ENCODE peak calls at places on chromosome 19, in six cellular contexts. M is psoas muscle; R is fibroblast of lung; N is astrocyte of the spinal cord; E is CD8-positive, alpha-beta T cell; C is heart right ventricle. Q is an unnamed sample.

GRCh38 chr19:53540091-53540490 is 2.1 kb downstream of the ZNF331 start:
- DNase-seq in C (no peak), M (no peak), R (no peak), E (no peak), N (no peak), Q (no peak)

GRCh38 chr19:2495130-2495641 is 19.3 kb downstream of the GADD45B start:
- DNase-seq in E (no peak), M (peak), R (peak), N (peak), C (peak), Q (no peak)

GRCh38 chr19:8120636-8121480 is 28.5 kb downstream of the FBN3 start:
- DNase-seq in N (no peak), E (no peak), M (no peak), R (no peak), C (no peak), Q (no peak)

GRCh38 chr19:18312021-18312534 is 10.8 kb downstream of the LSM4 start:
- DNase-seq in N (no peak), M (no peak), R (no peak), E (no peak), C (no peak), Q (no peak)

GRCh38 chr19:57559404-57560025 is at the start of gene ZNF550:
- DNase-seq in M (peak), E (peak), C (peak), N (peak), R (peak), Q (peak)

GRCh38 chr19:8423821-8424223 is 10.7 kb downstream of the MARCHF2 start:
- DNase-seq in M (peak), C (peak), R (peak), E (no peak), N (peak), Q (no peak)

GRCh38 chr19:43960411-43960810 is 9.4 kb downstream of the ZNF221 start:
- DNase-seq in M (no peak), C (no peak), R (no peak), E (no peak), N (no peak), Q (no peak)

GRCh38 chr19:2374808-2375207 is 14.7 kb downstream of the TMPRSS9 start:
- DNase-seq in C (no peak), E (no peak), R (no peak), N (no peak), M (no peak), Q (no peak)

GRCh38 chr19:2394669-2395292 is 32.6 kb downstream of the TIMM13 start:
- DNase-seq in N (no peak), C (no peak), E (no peak), R (no peak), M (no peak), Q (peak)

GRCh38 chr19:7562646-7563393 is 27.3 kb downstream of the PNPLA6 start:
- DNase-seq in R (no peak), E (no peak), C (no peak), M (no peak), N (no peak), Q (no peak)

GRCh38 chr19:29532956-29533355 is 7.2 kb downstream of the VSTM2B start:
- DNase-seq in R (no peak), M (no peak), E (no peak), C (no peak), N (no peak), Q (no peak)

GRCh38 chr19:48398329-48399235 is 5.1 kb downstream of the GRIN2D start:
- DNase-seq in E (peak), N (peak), R (peak), M (peak), C (peak), Q (peak)

GRCh38 chr19:19820774-19821315 is 705 bp downstream of the ZNF506 start:
- DNase-seq in E (no peak), N (no peak), C (no peak), M (no peak), R (no peak), Q (no peak)

GRCh38 chr19:30228726-30229523 is 143.3 kb upstream of the ZNF536 start:
- DNase-seq in E (no peak), M (no peak), R (peak), N (no peak), C (no peak), Q (no peak)

GRCh38 chr19:19964416-19964815 is 63.7 kb downstream of the ZNF93 start:
- DNase-seq in R (no peak), N (no peak), C (no peak), M (no peak), E (no peak), Q (no peak)

GRCh38 chr19:7795555-7796161 is 32.6 kb downstream of the CLEC4M start:
- DNase-seq in R (no peak), C (no peak), E (no peak), N (no peak), M (no peak), Q (no peak)

GRCh38 chr19:13001502-13002388 is 6.5 kb downstream of the NFIX start:
- DNase-seq in R (peak), N (peak), E (no peak), M (peak), C (peak), Q (no peak)

GRCh38 chr19:9945319-9945966 is 9.1 kb upstream of the OLFM2 start:
- DNase-seq in M (peak), E (no peak), C (peak), N (peak), R (peak), Q (no peak)

GRCh38 chr19:23983406-23983805 is 68.7 kb downstream of the ZNF726 start:
- DNase-seq in M (no peak), N (no peak), R (no peak), C (no peak), E (no peak), Q (no peak)

GRCh38 chr19:53982056-53982455 is 9.4 kb upstream of the CACNG6 start:
- DNase-seq in N (no peak), R (no peak), M (no peak), C (no peak), E (no peak), Q (peak)

GRCh38 chr19:58558623-58559274 is 338 bp upstream of the UBE2M start:
- DNase-seq in C (peak), M (peak), E (peak), N (peak), R (peak), Q (peak)

GRCh38 chr19:49436381-49437017 is 4.8 kb downstream of the SLC17A7 start:
- DNase-seq in M (no peak), R (no peak), C (no peak), N (no peak), E (no peak), Q (peak)

DNA sequence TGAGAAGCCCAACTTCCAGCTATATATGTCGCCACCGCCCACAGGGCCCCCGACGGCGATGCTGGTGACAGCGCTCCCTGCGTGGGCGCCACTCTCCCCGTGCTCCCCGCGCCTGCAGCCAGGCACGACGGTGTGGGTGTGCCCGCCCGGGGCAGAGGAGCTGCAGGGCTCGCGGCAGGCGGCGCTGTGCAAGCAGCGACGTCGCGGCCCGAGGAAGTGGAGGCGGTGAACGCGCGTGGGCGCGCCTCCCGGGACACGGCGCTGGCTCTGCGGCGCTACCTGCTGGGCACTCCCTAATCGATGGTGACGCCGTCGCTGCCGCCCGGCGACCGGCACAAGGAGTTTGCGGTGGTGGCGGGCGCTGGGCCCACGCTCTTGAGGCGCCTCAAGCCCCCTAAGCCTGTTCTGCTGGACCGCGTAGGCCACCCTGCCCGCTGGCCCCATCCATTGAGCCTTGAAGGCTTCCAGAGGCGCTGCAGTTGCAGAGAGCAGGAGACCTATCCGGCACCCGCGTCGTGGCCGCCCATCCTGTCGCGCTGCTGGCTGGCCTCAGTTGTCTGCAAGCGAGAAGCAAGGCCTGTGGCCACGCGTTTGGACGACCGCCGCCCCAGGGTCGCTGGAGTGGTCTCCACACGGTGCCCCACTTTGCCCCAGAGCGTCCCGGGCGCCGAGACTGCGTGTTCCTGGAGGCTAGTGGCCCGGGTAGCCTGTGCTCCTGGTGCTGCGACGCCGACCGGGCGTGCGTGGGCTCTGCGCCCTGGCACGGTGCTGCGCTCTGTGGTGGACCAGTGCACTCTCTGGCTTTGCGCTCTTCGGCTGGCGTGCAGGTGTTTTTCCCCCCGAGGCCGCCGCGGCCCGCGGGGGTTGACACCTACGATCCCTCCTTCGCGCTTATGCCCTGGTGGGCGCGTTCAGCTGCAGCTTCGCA is 23.1 kb downstream of the LRFN3 start:
- DNase-seq in N (no peak), C (no peak), M (peak), R (no peak), E (peak), Q (peak)
- TF ChIP-seq CTCF in N (no peak), C (peak), M (no peak), R (peak), E (peak), Q (peak)

DNA sequence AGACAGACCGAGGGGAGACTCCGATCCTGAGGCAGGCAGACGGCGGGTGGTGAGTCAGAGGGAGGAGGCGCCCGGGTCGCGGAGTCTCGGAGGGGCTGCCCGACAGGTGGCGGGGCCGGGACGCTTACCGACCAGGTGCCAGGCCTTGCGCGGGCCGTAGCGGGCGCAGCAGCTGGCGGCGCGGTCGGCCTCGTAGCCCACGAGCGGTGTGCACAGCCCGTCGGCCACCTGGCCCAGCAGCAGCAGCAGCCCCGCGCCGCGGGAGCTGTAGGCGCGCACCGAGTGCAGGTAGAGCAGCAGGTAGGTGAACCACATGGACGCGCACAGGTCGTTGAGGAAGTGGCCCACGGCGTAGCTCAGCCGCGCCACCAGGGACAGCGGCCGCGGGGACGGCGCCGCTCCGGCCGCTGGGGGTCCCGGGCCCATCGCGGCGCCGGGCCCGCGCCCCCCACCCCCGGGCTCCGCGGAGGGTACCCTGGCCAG is 367 bp downstream of the MFSD12 start:
- DNase-seq in C (no peak), M (peak), R (no peak), N (no peak), E (no peak), Q (peak)
- TF ChIP-seq CTCF in C (no peak), M (no peak), R (no peak), N (no peak), E (no peak), Q (no peak)

GRCh38 chr19:15296841-15297415 is 35.4 kb downstream of the BRD4 start:
- DNase-seq in M (no peak), C (no peak), R (no peak), N (no peak), E (no peak), Q (no peak)

GRCh38 chr19:15296353-15296752 is 36.0 kb downstream of the BRD4 start:
- DNase-seq in R (no peak), C (peak), E (no peak), M (no peak), N (no peak), Q (no peak)

GRCh38 chr19:15299568-15300409 is 32.5 kb downstream of the BRD4 start:
- DNase-seq in M (no peak), C (no peak), E (no peak), R (peak), N (peak), Q (no peak)

GRCh38 chr19:15298847-15299567 is 33.3 kb downstream of the BRD4 start:
- DNase-seq in E (no peak), R (no peak), N (no peak), C (no peak), M (no peak), Q (no peak)

GRCh38 chr19:15297416-15298224 is 34.7 kb downstream of the BRD4 start:
- DNase-seq in C (no peak), N (peak), R (peak), M (no peak), E (no peak), Q (no peak)
- TF ChIP-seq CTCF in C (no peak), N (peak), R (no peak), M (no peak), E (no peak), Q (no peak)

DNA sequence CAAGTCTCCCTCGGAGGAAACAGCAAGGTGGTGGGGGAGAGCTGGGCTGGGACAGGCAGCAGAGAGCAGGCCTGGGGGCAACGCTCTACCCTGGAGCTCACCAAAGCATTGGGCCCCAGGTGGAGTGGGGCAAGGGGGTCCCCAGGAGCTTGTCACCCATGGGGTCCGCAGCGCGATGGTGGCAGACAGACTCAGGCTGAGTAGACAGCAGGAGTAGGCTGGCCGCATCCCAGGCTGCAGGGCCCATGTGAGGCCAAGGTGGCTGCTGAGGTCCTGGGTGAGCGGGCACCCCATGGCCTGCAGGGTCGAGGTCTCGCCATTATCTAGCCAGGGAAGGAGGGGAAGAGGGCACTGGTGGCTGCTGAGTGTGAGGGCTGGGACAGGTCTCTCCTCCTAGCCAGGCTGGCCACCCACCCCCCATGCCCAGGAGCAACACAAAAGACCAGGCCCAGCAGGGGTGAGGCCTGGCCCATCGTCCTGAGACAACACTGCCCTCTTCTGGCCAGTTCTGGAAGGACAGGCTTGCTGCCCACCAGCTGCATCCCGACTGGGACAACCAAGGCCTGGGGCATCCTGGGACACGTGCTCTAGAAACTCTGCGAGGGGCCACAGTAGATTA is 33.1 kb downstream of the CEBPG start:
- DNase-seq in E (peak), M (peak), R (peak), N (peak), C (peak), Q (peak)
- TF ChIP-seq CTCF in E (peak), M (peak), R (peak), N (peak), C (peak), Q (peak)

GRCh38 chr19:46124638-46125115 is at the start of gene IGFL3:
- DNase-seq in N (peak), M (no peak), C (no peak), E (no peak), R (no peak), Q (no peak)
- TF ChIP-seq CTCF in N (no peak), M (no peak), C (no peak), E (no peak), R (no peak), Q (no peak)

GRCh38 chr19:41265376-41266153 is 1.4 kb downstream of the HNRNPUL1 start:
- DNase-seq in E (no peak), R (peak), C (peak), M (no peak), N (peak), Q (peak)
- TF ChIP-seq CTCF in E (no peak), R (no peak), C (no peak), M (no peak), N (no peak), Q (no peak)

GRCh38 chr19:16273005-16273404 is 51.6 kb upstream of the KLF2 start:
- DNase-seq in C (no peak), R (no peak), E (no peak), M (no peak), N (peak), Q (no peak)
- TF ChIP-seq CTCF in C (no peak), R (no peak), E (no peak), M (no peak), N (no peak), Q (no peak)